ENCODE peak calls at places on chromosomes 3 and 15, in five cellular contexts. E, Y, N, X and A are unnamed samples.

GRCh38 chr15:24823473-24823872 is 131.3 kb upstream of the SNRPN start:
- DNase-seq in E (no peak), Y (no peak), N (no peak), X (no peak), A (peak; percentile 72)

GRCh38 chr15:29270169-29270955 is 740 bp upstream of the NSMCE3 start:
- DNase-seq in E (peak; percentile 25), Y (no peak), N (no peak), X (no peak), A (no peak)

GRCh38 chr15:66798426-66799061 is 96.5 kb downstream of the SMAD6 start:
- DNase-seq in E (no peak), Y (no peak), N (no peak), X (no peak), A (no peak)

GRCh38 chr3:188749010-188749617 is 422.7 kb upstream of the TPRG1 start:
- DNase-seq in E (no peak), Y (peak; percentile 25), N (no peak), X (no peak), A (no peak)

GRCh38 chr3:79032686-79033318 is 735.0 kb downstream of the ROBO1 start:
- DNase-seq in E (no peak), Y (no peak), N (no peak), X (no peak), A (no peak)

GRCh38 chr3:73623996-73624362 is 762 bp downstream of the PDZRN3 start:
- DNase-seq in E (no peak), Y (no peak), N (no peak), X (no peak), A (peak; percentile 73)

GRCh38 chr3:24270204-24270671 is 224.4 kb downstream of the THRB start:
- DNase-seq in E (peak; percentile 55), Y (no peak), N (no peak), X (no peak), A (no peak)

GRCh38 chr3:189392969-189393368 is 221.2 kb downstream of the TPRG1 start:
- DNase-seq in E (peak; percentile 23), Y (no peak), N (no peak), X (peak; percentile 26), A (no peak)

GRCh38 chr3:12231481-12231880 is 57.4 kb upstream of the PPARG start:
- DNase-seq in E (no peak), Y (no peak), N (no peak), X (no peak), A (no peak)
- TF ChIP-seq CTCF in E (no peak), Y (no peak), N (no peak), X (no peak), A (no peak)

GRCh38 chr3:35867782-35868181 is 228.5 kb downstream of the ARPP21 start:
- DNase-seq in E (no peak), Y (no peak), N (no peak), X (no peak), A (no peak)

GRCh38 chr3:35862057-35862456 is 222.7 kb downstream of the ARPP21 start:
- DNase-seq in E (no peak), Y (no peak), N (no peak), X (no peak), A (no peak)

DNA sequence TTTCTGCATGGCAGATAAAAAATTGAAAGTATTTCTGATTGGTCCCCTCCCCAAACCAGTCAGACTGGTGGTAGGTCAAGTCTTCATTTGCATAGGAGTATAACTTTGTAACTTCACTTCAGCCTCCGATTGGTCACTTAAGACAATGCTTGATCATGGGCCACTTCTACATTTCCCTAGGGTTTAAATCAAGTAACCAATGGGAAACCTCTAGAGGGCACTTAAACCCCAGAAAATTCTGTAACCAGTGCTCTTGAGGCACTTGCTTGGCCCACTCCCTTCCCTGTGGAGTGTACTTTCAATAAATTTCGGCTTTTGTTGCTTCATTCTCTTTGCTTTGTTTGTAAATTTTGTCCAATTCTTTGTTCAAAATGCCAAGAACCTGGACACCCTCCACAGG is 225.5 kb downstream of the ARPP21 start:
- DNase-seq in E (no peak), Y (no peak), N (no peak), X (no peak), A (no peak)
- TF ChIP-seq CTCF in E (no peak), Y (no peak), N (no peak), X (no peak), A (no peak)

GRCh38 chr3:67863869-67864268 is 209.5 kb upstream of the SUCLG2 start:
- DNase-seq in E (no peak), Y (no peak), N (no peak), X (no peak), A (no peak)
- TF ChIP-seq CTCF in E (peak; percentile 58), Y (no peak), N (no peak), X (no peak), A (peak; percentile 61)

GRCh38 chr15:85592148-85592547 is 202.6 kb downstream of the KLHL25 start:
- DNase-seq in E (no peak), Y (no peak), N (no peak), X (no peak), A (no peak)
- TF ChIP-seq CTCF in E (peak; percentile 41), Y (no peak), N (peak; percentile 24), X (no peak), A (peak; percentile 32)

DNA sequence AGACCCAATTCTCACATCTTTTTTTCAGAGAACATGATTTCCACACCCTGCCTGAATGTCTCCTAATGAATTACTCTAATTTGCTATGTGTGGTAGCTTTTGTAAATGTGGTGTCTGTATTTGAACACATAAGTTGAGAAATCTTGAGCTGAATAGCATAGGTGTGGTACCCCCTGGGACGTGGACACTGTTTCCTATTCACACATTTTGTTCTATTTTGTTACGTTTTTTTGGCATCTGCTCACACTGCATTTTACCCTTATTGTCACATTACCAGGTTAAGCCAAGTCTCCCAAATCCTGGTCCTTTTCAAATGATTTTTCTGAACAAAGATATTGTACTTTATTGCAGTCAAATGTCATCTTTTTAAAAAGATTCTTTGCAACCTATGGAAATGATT is 6.8 kb upstream of the MAPK6 start:
- DNase-seq in E (no peak), Y (no peak), N (no peak), X (no peak), A (no peak)
- TF ChIP-seq CTCF in E (no peak), Y (no peak), N (no peak), X (no peak), A (no peak)

DNA sequence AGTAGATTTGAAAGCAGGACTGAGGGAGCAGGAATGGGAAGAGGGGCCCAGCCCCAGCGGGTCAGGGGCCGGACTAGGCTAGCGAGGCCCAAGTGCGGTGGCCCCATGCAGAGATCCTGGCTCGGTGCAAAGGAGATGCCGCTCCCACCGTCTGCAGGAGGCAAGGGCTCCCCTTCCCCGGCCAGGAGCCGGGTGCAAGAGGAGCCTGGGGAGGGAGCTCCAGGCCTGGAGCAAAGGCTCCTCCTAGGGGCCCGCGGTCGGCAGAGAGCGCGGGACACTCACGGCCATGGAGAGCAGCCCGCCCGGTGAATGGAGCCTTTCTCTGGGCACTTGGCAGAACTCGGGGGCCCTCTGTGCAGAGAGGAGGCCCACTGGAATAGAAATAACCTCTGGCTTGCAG is 43.2 kb upstream of the USP3 start:
- DNase-seq in E (no peak), Y (no peak), N (no peak), X (no peak), A (no peak)
- TF ChIP-seq CTCF in E (no peak), Y (no peak), N (peak; percentile 14), X (no peak), A (no peak)

GRCh38 chr3:34387831-34388564 is 589.6 kb downstream of the PDCD6IP start:
- DNase-seq in E (no peak), Y (no peak), N (no peak), X (no peak), A (no peak)
- TF ChIP-seq CTCF in E (peak; percentile 51), Y (no peak), N (peak; percentile 34), X (no peak), A (peak; percentile 40)

GRCh38 chr15:60737217-60737616 is 258.3 kb upstream of the ICE2 start:
- DNase-seq in E (no peak), Y (no peak), N (no peak), X (no peak), A (no peak)
- TF ChIP-seq CTCF in E (no peak), Y (no peak), N (no peak), X (no peak), A (no peak)

GRCh38 chr15:51284871-51285270 is 53.5 kb downstream of the CYP19A1 start:
- DNase-seq in E (no peak), Y (no peak), N (no peak), X (no peak), A (no peak)

GRCh38 chr15:51283026-51283425 is 55.4 kb downstream of the CYP19A1 start:
- DNase-seq in E (no peak), Y (no peak), N (no peak), X (no peak), A (no peak)

GRCh38 chr15:51289290-51289689 is 49.1 kb downstream of the CYP19A1 start:
- DNase-seq in E (no peak), Y (no peak), N (no peak), X (no peak), A (no peak)

GRCh38 chr15:51288143-51289065 is 50.0 kb downstream of the CYP19A1 start:
- DNase-seq in E (no peak), Y (no peak), N (no peak), X (no peak), A (no peak)

GRCh38 chr15:51286816-51287215 is 51.6 kb downstream of the CYP19A1 start:
- DNase-seq in E (no peak), Y (no peak), N (no peak), X (no peak), A (no peak)
- TF ChIP-seq CTCF in E (peak; percentile 32), Y (no peak), N (peak; percentile 31), X (no peak), A (no peak)